ENCODE peak calls at places on chromosomes 6 and 20, in eight cellular contexts. X, K, O, G, Z, L, I and P are unnamed samples.

GRCh38 chr20:51678041-51678697 is 90.0 kb downstream of the ATP9A start:
- DNase-seq in I (no peak), Z (no peak), O (no peak), X (peak; percentile 23), G (peak; percentile 68), L (no peak), K (no peak), P (no peak)

GRCh38 chr6:409370-409972 is 17.9 kb downstream of the IRF4 start:
- DNase-seq in G (no peak), Z (no peak), X (no peak), O (no peak), I (no peak), K (no peak), L (no peak), P (no peak)

GRCh38 chr6:112579601-112580000 is 232.5 kb downstream of the RFPL4B start:
- DNase-seq in Z (no peak), O (no peak), G (no peak), K (no peak), I (no peak), L (no peak), X (no peak), P (no peak)

GRCh38 chr20:17605131-17605660 is 35.3 kb downstream of the DSTN start:
- DNase-seq in Z (no peak), L (no peak), I (no peak), X (no peak), K (no peak), O (no peak), G (no peak), P (no peak)

GRCh38 chr20:34065260-34065659 is 46.8 kb downstream of the EIF2S2 start:
- DNase-seq in G (peak; percentile 51), I (no peak), L (no peak), K (no peak), Z (no peak), X (peak; percentile 87), O (no peak), P (no peak)

GRCh38 chr20:17161661-17162410 is 65.0 kb upstream of the PCSK2 start:
- DNase-seq in O (no peak), G (no peak), X (no peak), L (no peak), Z (no peak), K (no peak), I (no peak), P (no peak)

GRCh38 chr6:79065232-79065631 is 12.8 kb downstream of the PHIP start:
- DNase-seq in L (no peak), K (no peak), O (no peak), X (no peak), I (no peak), G (no peak), Z (no peak), P (no peak)

GRCh38 chr6:47335456-47335855 is 25.8 kb upstream of the TNFRSF21 start:
- DNase-seq in Z (no peak), X (no peak), O (peak; percentile 84), I (no peak), G (no peak), K (no peak), L (no peak), P (no peak)

GRCh38 chr20:53949319-53949839 is 121.0 kb downstream of the BCAS1 start:
- DNase-seq in L (peak; percentile 69), Z (no peak), K (no peak), X (peak; percentile 99), I (peak; percentile 54), G (no peak), O (no peak), P (no peak)

GRCh38 chr6:166729658-166730057 is 102.6 kb upstream of the RPS6KA2 start:
- DNase-seq in O (no peak), K (no peak), G (no peak), Z (no peak), I (no peak), X (no peak), L (no peak), P (no peak)

DNA sequence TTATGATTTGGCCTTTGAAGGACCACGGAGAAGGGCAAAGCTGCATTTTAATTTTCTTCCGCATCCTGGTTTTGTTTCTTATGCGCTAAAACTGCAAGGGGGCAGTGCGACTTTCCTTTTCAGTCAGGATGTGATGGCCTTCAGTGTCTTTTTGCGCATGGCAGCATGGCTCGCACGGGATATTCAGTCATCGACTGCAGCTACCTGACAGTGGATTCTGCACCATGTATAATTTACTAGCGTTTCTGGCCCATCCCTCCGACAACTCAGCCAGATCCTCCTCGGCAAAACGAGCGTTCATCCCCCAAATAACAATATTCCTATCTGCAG is 2.2 kb downstream of the LAMP5 start:
- DNase-seq in X (no peak), Z (no peak), L (no peak), K (no peak), G (no peak), O (no peak), I (no peak), P (no peak)
- H3K4me1 ChIP-seq in X (no peaks in the 10 kb centered on the region), Z (peaks cover 7% of the 10 kb centered on the region), L (no peaks in the 10 kb centered on the region), K (no peaks in the 10 kb centered on the region), G (peaks cover 12% of the 10 kb centered on the region), O (peaks cover under 1% of the 10 kb centered on the region), I (no peaks in the 10 kb centered on the region), P (no peaks in the 10 kb centered on the region)

DNA sequence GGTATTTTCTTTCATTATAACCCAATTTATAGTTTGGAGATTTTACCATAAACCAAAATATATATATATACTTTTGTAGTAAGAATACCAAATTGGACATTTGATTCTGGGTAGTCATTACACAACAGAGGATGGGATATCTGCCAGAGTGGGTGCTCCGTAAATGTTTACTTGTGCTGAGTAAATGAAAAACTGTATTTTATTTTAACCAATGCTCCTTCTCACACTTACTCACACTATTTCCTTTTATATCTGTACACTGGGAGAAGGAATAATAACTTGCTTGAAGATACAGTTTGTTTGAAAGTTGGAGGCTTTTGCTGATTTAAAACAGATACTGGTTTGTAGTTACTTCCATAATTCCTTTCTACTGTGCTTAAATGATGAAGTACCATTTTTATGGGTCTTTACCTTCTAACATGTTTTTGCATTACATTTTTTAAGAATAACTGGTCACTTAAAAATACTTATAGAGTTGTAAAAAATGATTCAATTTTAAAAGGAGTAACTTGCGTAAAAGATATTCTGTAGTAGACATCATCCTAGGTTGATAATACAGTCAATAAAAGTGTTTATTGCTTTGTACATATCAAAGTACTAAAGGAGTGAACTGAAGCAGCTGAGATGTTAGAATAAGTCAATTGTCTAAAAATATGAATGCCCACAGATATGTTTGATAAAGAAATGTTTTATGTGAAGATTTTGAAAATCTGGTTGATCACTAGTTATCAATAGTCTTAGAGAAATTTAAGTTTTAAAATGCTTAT is 411.7 kb downstream of the UTRN start:
- DNase-seq in X (no peak), G (no peak), I (no peak), O (no peak), L (no peak), K (no peak), Z (no peak), P (no peak)
- H3K4me3 ChIP-seq in X (no peak overlapping the region), G (no peak overlapping the region), I (no peak overlapping the region), O (no peak overlapping the region), L (no peak overlapping the region), K (no peak overlapping the region), Z (no peak overlapping the region), P (no peak overlapping the region)

GRCh38 chr6:136774228-136775041 is 17.8 kb downstream of the MAP3K5 start:
- DNase-seq in Z (no peak), X (peak; percentile 71), O (no peak), G (no peak), I (no peak), K (no peak), L (no peak), P (peak; percentile 84)

GRCh38 chr6:136775548-136775947 is 16.7 kb downstream of the MAP3K5 start:
- DNase-seq in Z (no peak), L (no peak), X (peak; percentile 52), G (no peak), I (no peak), O (no peak), K (no peak), P (no peak)

GRCh38 chr6:136773473-136773796 is 18.8 kb downstream of the MAP3K5 start:
- DNase-seq in K (no peak), G (no peak), L (no peak), X (no peak), Z (no peak), O (no peak), I (no peak), P (no peak)

GRCh38 chr6:136772685-136773472 is 19.4 kb downstream of the MAP3K5 start:
- DNase-seq in O (peak; percentile 45), Z (peak; percentile 11), X (peak; percentile 37), K (no peak), G (no peak), L (no peak), I (no peak), P (no peak)

GRCh38 chr6:136775081-136775480 is 17.2 kb downstream of the MAP3K5 start:
- DNase-seq in X (no peak), K (no peak), O (no peak), L (no peak), Z (no peak), I (no peak), G (no peak), P (no peak)
- H3K4me1 ChIP-seq in X (peaks cover 5% of the 10 kb centered on the region), K (no peaks in the 10 kb centered on the region), O (peaks cover 21% of the 10 kb centered on the region), L (peaks cover 9% of the 10 kb centered on the region), Z (no peaks in the 10 kb centered on the region), I (peaks cover 11% of the 10 kb centered on the region), G (peaks cover 18% of the 10 kb centered on the region), P (peaks cover 52% of the 10 kb centered on the region)

DNA sequence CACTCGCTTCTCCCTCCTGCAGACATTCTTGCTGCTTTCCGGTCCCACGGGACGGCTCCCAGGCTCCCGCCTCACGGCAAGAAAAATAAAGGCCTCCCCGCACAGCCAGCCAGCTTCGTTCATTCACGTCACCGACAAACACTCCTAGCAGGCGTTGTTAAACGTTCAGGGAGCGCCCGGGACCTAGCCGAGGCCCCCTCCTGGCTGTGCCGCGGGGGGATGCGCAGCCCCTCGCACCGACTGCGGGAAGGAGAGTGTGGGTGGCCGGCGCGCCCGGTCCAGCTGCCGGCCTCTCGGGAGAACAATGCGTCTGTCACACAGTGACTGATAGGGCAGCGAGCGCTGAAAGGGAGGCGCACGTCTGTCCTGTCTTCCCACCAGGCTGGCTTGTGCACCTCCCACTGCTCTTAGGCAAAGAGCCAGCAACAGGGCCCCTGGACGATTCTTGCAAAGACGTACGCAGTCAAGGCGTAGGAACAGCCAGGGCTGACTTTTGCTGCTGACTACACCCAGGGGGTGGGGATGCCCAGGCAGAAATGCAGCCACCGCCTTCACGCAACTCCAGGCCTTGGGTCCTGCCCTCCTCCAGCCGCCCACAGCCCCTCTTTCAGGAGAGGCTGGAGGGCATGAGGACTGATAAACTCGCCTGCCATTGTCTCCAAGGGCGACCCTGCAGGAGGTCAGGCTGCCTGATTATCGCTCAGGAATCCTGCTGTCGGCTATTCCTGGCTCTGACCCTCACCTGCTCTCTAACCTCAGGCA is 61.8 kb upstream of the HDDC2 start:
- DNase-seq in L (peak; percentile 22), G (no peak), K (peak; percentile 95), Z (peak; percentile 44), I (no peak), O (no peak), X (peak; percentile 58), P (peak; percentile 38)
- H3K4me3 ChIP-seq in L (peak overlapping the region; percentile 32), G (peak overlapping the region; percentile 40), K (peak overlapping the region; percentile 56), Z (peak overlapping the region; percentile 42), I (peak overlapping the region; percentile 23), O (no peak overlapping the region), X (peak overlapping the region; percentile 48), P (peak overlapping the region; percentile 25)

GRCh38 chr6:142934190-142934589 is 10.8 kb downstream of the HIVEP2 start:
- DNase-seq in G (no peak), X (no peak), Z (no peak), L (no peak), K (no peak), O (no peak), I (no peak), P (no peak)
- H3K4me1 ChIP-seq in G (no peaks in the 10 kb centered on the region), X (no peaks in the 10 kb centered on the region), Z (no peaks in the 10 kb centered on the region), L (peaks cover 8% of the 10 kb centered on the region), K (no peaks in the 10 kb centered on the region), O (peaks cover 93% of the 10 kb centered on the region), I (peaks cover 4% of the 10 kb centered on the region), P (peaks cover 6% of the 10 kb centered on the region)